ENCODE peak calls at places on chromosome 20, in nine cellular contexts. I is ovary, M is lower lobe of right lung, N is cardiac fibroblast, A is tibial artery, J is transverse colon, Y is astrocyte of the spinal cord, K is AG04449, Z is RWPE2. G is an unnamed sample.

GRCh38 chr20:22584630-22584921 is 204 bp upstream of the FOXA2 start:
- DNase-seq in I (no peak), M (peak), N (no peak), A (no peak), J (peak), Y (no peak), K (no peak), Z (no peak), G (no peak)

GRCh38 chr20:19512886-19513285 is 245.2 kb upstream of the RIN2 start:
- DNase-seq in I (no peak), M (no peak), N (no peak), A (no peak), J (no peak), Y (no peak), K (no peak), Z (no peak), G (no peak)

GRCh38 chr20:4546342-4546741 is 175.4 kb upstream of the PRND start:
- DNase-seq in I (no peak), M (no peak), N (peak), A (no peak), J (no peak), Y (no peak), K (no peak), Z (no peak), G (no peak)

GRCh38 chr20:51979226-51979625 is 176.9 kb upstream of the SALL4 start:
- DNase-seq in I (no peak), M (no peak), N (peak), A (no peak), J (no peak), Y (no peak), K (no peak), Z (no peak), G (no peak)

GRCh38 chr20:48283470-48284110 is 498.3 kb upstream of the SULF2 start:
- DNase-seq in I (no peak), M (peak), N (peak), A (peak), J (peak), Y (peak), K (no peak), Z (peak), G (peak)

GRCh38 chr20:39885975-39886649 is 802.9 kb downstream of the MAFB start:
- DNase-seq in I (peak), M (peak), N (peak), A (peak), J (peak), Y (peak), K (peak), Z (no peak), G (peak)

GRCh38 chr20:49699200-49699992 is 14.3 kb downstream of the B4GALT5 start:
- DNase-seq in I (no peak), M (no peak), N (peak), A (no peak), J (no peak), Y (no peak), K (no peak), Z (peak), G (peak)

GRCh38 chr20:9215539-9215938 is 146.7 kb downstream of the PLCB4 start:
- DNase-seq in I (no peak), M (no peak), N (peak), A (no peak), J (no peak), Y (no peak), K (no peak), Z (no peak), G (no peak)

GRCh38 chr20:3255728-3256127 is 16.7 kb upstream of the SLC4A11 start:
- DNase-seq in I (no peak), M (no peak), N (no peak), A (no peak), J (no peak), Y (no peak), K (no peak), Z (no peak), G (no peak)

GRCh38 chr20:59813948-59814834 is 119.2 kb downstream of the SYCP2 start:
- DNase-seq in I (no peak), M (no peak), N (no peak), A (peak), J (no peak), Y (no peak), K (no peak), Z (peak), G (no peak)

GRCh38 chr20:22581437-22582385 is 2.7 kb downstream of the FOXA2 start:
- DNase-seq in I (no peak), M (peak), N (no peak), A (no peak), J (no peak), Y (no peak), K (no peak), Z (no peak), G (no peak)

GRCh38 chr20:19658137-19658536 is 99.9 kb upstream of the RIN2 start:
- DNase-seq in I (no peak), M (peak), N (no peak), A (no peak), J (peak), Y (no peak), K (no peak), Z (no peak), G (no peak)

GRCh38 chr20:52349806-52350205 is 158.2 kb upstream of the ZFP64 start:
- DNase-seq in I (no peak), M (no peak), N (no peak), A (no peak), J (no peak), Y (no peak), K (no peak), Z (no peak), G (no peak)

GRCh38 chr20:32089637-32090330 is 19.7 kb upstream of the TM9SF4 start:
- DNase-seq in I (no peak), M (no peak), N (no peak), A (no peak), J (no peak), Y (no peak), K (no peak), Z (no peak), G (no peak)

GRCh38 chr20:53581444-53582311 is 12.0 kb downstream of the ZNF217 start:
- DNase-seq in I (no peak), M (peak), N (no peak), A (no peak), J (peak), Y (no peak), K (no peak), Z (no peak), G (no peak)

GRCh38 chr20:48629960-48630315 is 197.9 kb downstream of the PREX1 start:
- DNase-seq in I (no peak), M (peak), N (no peak), A (no peak), J (no peak), Y (no peak), K (no peak), Z (no peak), G (no peak)

GRCh38 chr20:31670371-31671228 is 32.9 kb downstream of the COX4I2 start:
- DNase-seq in I (no peak), M (peak), N (no peak), A (peak), J (peak), Y (peak), K (no peak), Z (no peak), G (no peak)

GRCh38 chr20:16243470-16243869 is 329.8 kb downstream of the KIF16B start:
- DNase-seq in I (no peak), M (no peak), N (no peak), A (no peak), J (no peak), Y (no peak), K (no peak), Z (no peak), G (no peak)

GRCh38 chr20:5770240-5770986 is 20.2 kb downstream of the SHLD1 start:
- DNase-seq in I (no peak), M (no peak), N (no peak), A (no peak), J (no peak), Y (peak), K (no peak), Z (no peak), G (no peak)

GRCh38 chr20:3681352-3681930 is 369 bp downstream of the ADAM33 start:
- DNase-seq in I (no peak), M (no peak), N (no peak), A (no peak), J (no peak), Y (no peak), K (no peak), Z (no peak), G (no peak)

GRCh38 chr20:44576297-44576696 is 6.1 kb upstream of the PKIG start:
- DNase-seq in I (no peak), M (no peak), N (peak), A (no peak), J (no peak), Y (peak), K (no peak), Z (no peak), G (no peak)

GRCh38 chr20:21704408-21705385 is 767 bp upstream of the PAX1 start:
- DNase-seq in I (no peak), M (no peak), N (no peak), A (no peak), J (no peak), Y (no peak), K (no peak), Z (no peak), G (no peak)

GRCh38 chr20:54662064-54662463 is 186.7 kb downstream of the DOK5 start:
- DNase-seq in I (no peak), M (no peak), N (no peak), A (no peak), J (no peak), Y (no peak), K (no peak), Z (no peak), G (no peak)

GRCh38 chr20:54658525-54658924 is 183.1 kb downstream of the DOK5 start:
- DNase-seq in I (no peak), M (no peak), N (no peak), A (no peak), J (no peak), Y (no peak), K (no peak), Z (no peak), G (no peak)

GRCh38 chr20:54654460-54654859 is 179.1 kb downstream of the DOK5 start:
- DNase-seq in I (no peak), M (no peak), N (no peak), A (no peak), J (no peak), Y (no peak), K (no peak), Z (no peak), G (no peak)

DNA sequence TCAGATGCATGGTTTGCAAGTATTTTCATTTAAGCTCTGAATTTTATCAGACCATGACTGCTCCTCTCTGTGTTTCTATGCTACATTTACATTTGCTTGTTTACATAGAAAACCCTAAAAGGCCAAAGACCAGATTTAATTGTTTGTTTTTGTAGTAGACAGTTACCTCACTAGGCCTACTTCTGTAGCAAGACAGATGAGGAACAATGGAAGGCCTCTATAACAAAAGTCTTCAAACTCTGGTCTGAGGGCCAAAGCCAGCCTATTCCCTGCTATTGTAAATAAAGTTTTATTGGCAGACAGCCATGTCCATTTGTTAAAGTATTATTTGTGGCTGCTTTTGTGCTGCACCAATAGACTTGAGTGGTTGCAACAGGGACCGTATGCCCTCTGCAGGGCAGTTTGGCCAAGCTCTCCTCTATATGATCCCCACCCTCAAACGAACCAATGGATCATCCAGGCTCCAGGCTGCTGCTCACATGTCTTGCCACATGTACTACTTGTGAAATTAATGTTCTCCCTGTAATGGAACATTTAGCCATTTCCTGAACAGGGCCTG is 182.0 kb downstream of the DOK5 start:
- DNase-seq in I (no peak), M (no peak), N (no peak), A (no peak), J (no peak), Y (no peak), K (no peak), Z (no peak), G (no peak)
- TF ChIP-seq CTCF in I (no peak), M (no peak), N (no peak), A (no peak), J (no peak), Y (no peak), K (no peak), Z (no peak), G (no peak)

GRCh38 chr20:63522091-63522868 is 1.7 kb downstream of the PPDPF start:
- DNase-seq in I (peak), M (no peak), N (no peak), A (no peak), J (no peak), Y (no peak), K (no peak), Z (peak), G (no peak)
- H3K4me3 ChIP-seq in I (no peak), M (peak), N (peak), A (peak), J (peak), Y (peak), K (peak), Z (peak), G (peak)

GRCh38 chr20:18287915-18288747 is at the start of gene ZNF133:
- DNase-seq in I (peak), M (peak), N (peak), A (peak), J (peak), Y (peak), K (no peak), Z (peak), G (peak)
- TF ChIP-seq CTCF in I (peak), M (no peak), N (no peak), A (no peak), J (no peak), Y (no peak), K (peak), Z (no peak), G (no peak)

DNA sequence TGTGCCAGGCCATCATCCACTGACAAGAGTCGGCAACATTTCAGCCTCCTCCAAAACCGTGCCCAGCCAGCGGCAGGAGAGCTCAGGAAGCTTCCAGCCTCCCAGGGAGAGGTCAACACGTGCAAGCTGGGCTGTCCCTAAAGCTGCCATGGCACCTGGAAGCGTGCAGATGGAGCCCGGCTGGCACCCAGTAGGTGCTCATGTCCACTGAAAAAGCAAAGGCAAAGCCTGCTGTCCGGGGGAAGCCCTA is 14.4 kb upstream of the TLDC2 start:
- DNase-seq in I (no peak), M (no peak), N (no peak), A (peak), J (no peak), Y (no peak), K (no peak), Z (no peak), G (no peak)
- H3K4me3 ChIP-seq in I (peak), M (peak), N (peak), A (peak), J (peak), Y (peak), K (peak), Z (peak), G (peak)

GRCh38 chr20:14334306-14334930 is 3.0 kb downstream of the FLRT3 start:
- DNase-seq in I (peak), M (no peak), N (peak), A (no peak), J (no peak), Y (peak), K (no peak), Z (no peak), G (no peak)
- TF ChIP-seq CTCF in I (peak), M (peak), N (no peak), A (peak), J (peak), Y (peak), K (peak), Z (peak), G (peak)

DNA sequence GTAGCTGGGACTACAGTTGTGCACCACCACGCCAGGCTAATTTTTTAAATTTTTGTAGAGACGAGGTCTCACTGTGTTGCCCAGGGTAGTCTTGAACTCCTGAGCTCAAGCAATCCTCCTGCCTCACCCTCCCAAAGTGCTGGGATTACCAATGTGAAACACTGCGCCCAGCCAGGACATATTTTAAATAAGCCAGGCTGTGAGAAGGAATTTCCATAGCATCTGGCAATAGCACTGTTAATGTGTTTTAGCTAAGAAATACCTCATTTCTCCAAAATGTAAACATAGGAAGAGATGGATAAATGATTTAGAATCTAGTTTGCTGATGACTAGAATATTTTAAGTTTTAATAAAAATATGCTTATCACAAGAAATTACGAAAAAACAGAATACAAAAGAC is 27.0 kb upstream of the SLA2 start:
- DNase-seq in I (no peak), M (no peak), N (no peak), A (no peak), J (no peak), Y (no peak), K (no peak), Z (no peak), G (no peak)
- H3K4me3 ChIP-seq in I (no peak), M (no peak), N (no peak), A (no peak), J (no peak), Y (no peak), K (no peak), Z (no peak), G (no peak)

GRCh38 chr20:1824177-1824576 is 71.0 kb upstream of the SIRPA start:
- DNase-seq in I (no peak), M (no peak), N (no peak), A (no peak), J (no peak), Y (no peak), K (no peak), Z (no peak), G (no peak)

GRCh38 chr20:1823421-1823892 is 71.8 kb upstream of the SIRPA start:
- DNase-seq in I (no peak), M (no peak), N (no peak), A (no peak), J (no peak), Y (no peak), K (no peak), Z (no peak), G (no peak)

GRCh38 chr20:1820137-1821074 is 74.8 kb upstream of the SIRPA start:
- DNase-seq in I (no peak), M (peak), N (peak), A (peak), J (no peak), Y (peak), K (no peak), Z (no peak), G (no peak)

GRCh38 chr20:1824834-1825233 is 70.4 kb upstream of the SIRPA start:
- DNase-seq in I (no peak), M (no peak), N (peak), A (no peak), J (no peak), Y (no peak), K (no peak), Z (no peak), G (no peak)

DNA sequence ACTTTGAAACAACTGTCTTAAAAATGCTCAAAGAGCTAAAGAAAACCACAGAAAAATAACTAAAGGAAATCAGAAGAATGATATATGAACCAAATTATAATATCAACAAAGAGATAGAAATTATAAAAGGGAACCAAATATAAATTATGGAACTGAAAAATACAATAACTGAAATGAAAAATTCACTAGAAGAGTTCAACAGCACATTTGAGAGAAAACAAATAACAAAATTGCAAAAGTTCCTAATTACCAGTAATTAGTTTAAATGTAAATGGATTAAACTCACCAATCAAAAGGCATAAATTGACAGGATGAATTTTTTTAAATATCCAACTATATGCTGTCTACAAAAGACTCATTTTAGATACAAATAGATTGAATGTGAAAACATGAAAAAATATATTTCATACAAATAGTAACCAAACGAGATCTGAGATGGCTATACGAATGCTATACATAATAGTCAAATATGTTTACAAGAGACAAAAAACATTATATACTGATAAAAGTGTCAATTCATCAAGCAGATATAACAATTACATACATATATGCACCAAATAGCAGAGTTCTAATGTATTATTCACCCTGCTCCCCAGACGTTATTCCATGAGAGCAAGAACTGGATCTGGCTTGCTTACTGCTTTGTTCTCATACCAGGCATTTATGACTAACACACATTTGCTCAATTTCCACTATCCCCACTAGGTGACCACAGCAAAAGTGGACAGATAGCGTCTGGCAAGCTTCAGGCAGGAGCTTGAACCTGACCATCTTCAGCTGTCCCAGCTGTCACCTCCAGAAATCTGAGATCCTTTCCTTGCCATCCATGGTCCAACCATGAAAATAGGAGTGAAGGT is 72.4 kb upstream of the SIRPA start:
- DNase-seq in I (no peak), M (no peak), N (peak), A (peak), J (no peak), Y (no peak), K (no peak), Z (no peak), G (no peak)
- TF ChIP-seq CTCF in I (no peak), M (no peak), N (peak), A (no peak), J (no peak), Y (peak), K (no peak), Z (no peak), G (peak)

GRCh38 chr20:10643560-10643873 is 30.3 kb downstream of the JAG1 start:
- DNase-seq in I (no peak), M (no peak), N (no peak), A (no peak), J (no peak), Y (no peak), K (no peak), Z (no peak), G (no peak)

GRCh38 chr20:10640897-10641296 is 32.9 kb downstream of the JAG1 start:
- DNase-seq in I (no peak), M (no peak), N (no peak), A (no peak), J (no peak), Y (no peak), K (no peak), Z (no peak), G (no peak)

GRCh38 chr20:10642859-10643559 is 30.8 kb downstream of the JAG1 start:
- DNase-seq in I (no peak), M (no peak), N (no peak), A (no peak), J (no peak), Y (no peak), K (no peak), Z (no peak), G (no peak)

GRCh38 chr20:10641467-10641866 is 32.3 kb downstream of the JAG1 start:
- DNase-seq in I (no peak), M (no peak), N (no peak), A (no peak), J (no peak), Y (no peak), K (no peak), Z (no peak), G (no peak)

DNA sequence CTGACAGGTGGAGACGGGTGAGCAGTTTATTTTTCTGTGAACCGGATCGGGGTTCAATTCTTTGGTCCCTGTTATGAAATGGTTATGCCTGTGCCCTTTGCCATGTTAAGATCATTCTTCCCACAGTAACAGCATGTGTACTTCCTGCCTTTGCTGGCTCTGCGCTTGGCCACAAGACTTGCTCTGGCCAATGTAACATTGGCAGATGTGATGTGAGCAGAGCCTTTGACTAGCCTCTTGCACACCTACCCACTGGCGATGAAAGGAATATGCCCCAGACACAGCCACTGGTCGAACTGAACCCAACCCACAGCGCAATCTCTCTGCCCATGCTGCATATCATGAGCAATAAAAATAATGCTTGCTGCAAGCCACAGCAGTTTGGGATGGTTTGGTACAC is 31.9 kb downstream of the JAG1 start:
- DNase-seq in I (no peak), M (no peak), N (no peak), A (no peak), J (no peak), Y (no peak), K (no peak), Z (no peak), G (no peak)
- H3K4me3 ChIP-seq in I (no peak), M (no peak), N (no peak), A (no peak), J (no peak), Y (no peak), K (no peak), Z (no peak), G (no peak)